ENCODE peak calls at places on chromosomes 1 and 21, in ten cellular contexts. Y is endodermal cell; U is HTR-8/SVneo; L is mesothelial cell of epicardium; D is activated CD8-positive, alpha-beta memory T cell treated with anti-CD3 and anti-CD28 coated beads for 4 hours; E is stomach; B is tibial nerve; G is M059J; H is T1000; N is EL. J is an unnamed sample.

GRCh38 chr1:67680486-67680885 is 4.5 kb upstream of the GADD45A start:
- DNase-seq in E (no peak), Y (no peak), D (no peak), B (no peak), U (no peak), N (peak; percentile 42), G (peak; percentile 37), H (no peak), L (no peak), J (no peak)

GRCh38 chr1:75582725-75583261 is 28.1 kb downstream of the SLC44A5 start:
- DNase-seq in D (no peak), H (no peak), U (no peak), N (no peak), G (peak; percentile 7), Y (no peak), L (no peak), B (no peak), E (no peak), J (no peak)

GRCh38 chr1:14909920-14910466 is 243.6 kb upstream of the TMEM51 start:
- DNase-seq in Y (no peak), N (no peak), G (no peak), H (no peak), D (no peak), L (no peak), U (no peak), E (no peak), B (no peak), J (no peak)

GRCh38 chr1:67607699-67608098 is 77.3 kb upstream of the GADD45A start:
- DNase-seq in G (no peak), D (no peak), H (no peak), U (no peak), Y (peak; percentile 14), N (no peak), E (no peak), L (no peak), B (no peak), J (no peak)

GRCh38 chr1:209643295-209644020 is 8.8 kb downstream of the LAMB3 start:
- DNase-seq in Y (no peak), D (no peak), G (peak; percentile 50), N (no peak), U (no peak), H (no peak), L (no peak), B (no peak), E (no peak), J (no peak)

GRCh38 chr1:90475623-90476022 is 241.5 kb downstream of the BARHL2 start:
- DNase-seq in D (no peak), G (no peak), N (no peak), B (no peak), E (no peak), H (no peak), L (no peak), U (no peak), Y (no peak), J (no peak)

GRCh38 chr21:41481191-41481590 is 26.8 kb downstream of the TMPRSS2 start:
- DNase-seq in H (no peak), G (no peak), N (peak; percentile 72), L (no peak), E (no peak), B (no peak), D (no peak), U (no peak), Y (no peak), J (no peak)

GRCh38 chr1:111596499-111596898 is 23.1 kb upstream of the RAP1A start:
- DNase-seq in L (no peak), N (no peak), H (no peak), D (peak; percentile 44), Y (no peak), B (no peak), E (peak; percentile 36), U (no peak), G (no peak), J (peak; percentile 46)

GRCh38 chr1:236206548-236206947 is 64.2 kb downstream of the GPR137B start:
- DNase-seq in N (no peak), L (no peak), G (no peak), E (no peak), U (no peak), B (no peak), D (no peak), Y (peak; percentile 81), H (no peak), J (no peak)

GRCh38 chr1:170758992-170759391 is 95.1 kb downstream of the PRRX1 start:
- DNase-seq in G (no peak), B (no peak), H (no peak), Y (no peak), D (no peak), N (no peak), L (no peak), E (no peak), U (no peak), J (no peak)

GRCh38 chr1:178389441-178389840 is 107.3 kb downstream of the CLEC20A start:
- DNase-seq in L (no peak), N (peak; percentile 6), G (no peak), B (no peak), Y (no peak), E (no peak), D (no peak), U (no peak), H (no peak), J (no peak)

GRCh38 chr1:108747128-108747827 is 804 bp downstream of the STXBP3 start:
- DNase-seq in L (peak; percentile 70), Y (peak; percentile 88), H (peak; percentile 58), E (peak; percentile 66), B (peak; percentile 56), G (peak; percentile 89), D (peak; percentile 6), N (peak; percentile 89), U (peak; percentile 67), J (no peak)

GRCh38 chr1:228084325-228084724 is 1.8 kb downstream of the ARF1 start:
- DNase-seq in E (no peak), B (no peak), Y (no peak), H (no peak), U (no peak), N (peak; percentile 78), D (no peak), L (no peak), G (peak; percentile 50), J (no peak)

GRCh38 chr1:198771562-198772153 is 132.8 kb downstream of the PTPRC start:
- DNase-seq in D (no peak), Y (no peak), E (no peak), N (peak; percentile 35), U (peak; percentile 26), B (no peak), G (peak; percentile 59), H (no peak), L (no peak), J (no peak)

GRCh38 chr1:1230656-1231399 is 973 bp downstream of the SDF4 start:
- DNase-seq in Y (no peak), H (no peak), G (peak; percentile 61), E (no peak), B (no peak), L (no peak), U (peak; percentile 34), D (no peak), N (peak; percentile 72), J (no peak)

GRCh38 chr1:29698033-29698432 is 461.7 kb downstream of the PTPRU start:
- DNase-seq in E (no peak), B (no peak), N (peak; percentile 73), G (peak; percentile 67), Y (peak; percentile 90), D (no peak), U (peak; percentile 52), L (peak; percentile 52), H (peak; percentile 11), J (no peak)

GRCh38 chr1:99004270-99005141 is at the start of gene PLPPR5:
- DNase-seq in L (peak; percentile 44), B (no peak), U (no peak), E (no peak), G (no peak), Y (peak; percentile 85), N (peak; percentile 42), H (peak; percentile 4), D (no peak), J (no peak)

GRCh38 chr21:29189358-29189757 is 58.9 kb downstream of the MAP3K7CL start:
- DNase-seq in G (peak; percentile 44), N (peak; percentile 52), B (no peak), H (no peak), E (no peak), L (no peak), U (no peak), Y (no peak), D (no peak), J (no peak)

GRCh38 chr1:86154581-86155060 is 2.0 kb downstream of the COL24A1 start:
- DNase-seq in E (no peak), D (no peak), G (peak; percentile 93), L (peak; percentile 41), N (peak; percentile 91), H (peak; percentile 70), B (no peak), U (no peak), Y (peak; percentile 77), J (no peak)

GRCh38 chr1:209565759-209566678 is 17.5 kb upstream of the CAMK1G start:
- DNase-seq in G (peak; percentile 85), B (peak; percentile 71), H (peak; percentile 65), U (peak; percentile 78), N (peak; percentile 83), Y (peak; percentile 98), L (peak; percentile 86), E (peak; percentile 89), D (peak; percentile 47), J (peak; percentile 59)

GRCh38 chr1:172359531-172359991 is 60.9 kb upstream of the C1orf105 start:
- DNase-seq in L (no peak), Y (no peak), B (no peak), N (peak; percentile 70), D (no peak), H (no peak), G (peak; percentile 90), U (no peak), E (no peak), J (no peak)

GRCh38 chr1:26724938-26725337 is 29.1 kb downstream of the ARID1A start:
- DNase-seq in G (no peak), D (no peak), B (no peak), U (no peak), L (no peak), H (no peak), E (no peak), N (no peak), Y (peak; percentile 70), J (no peak)

GRCh38 chr1:24996456-24996855 is 66.4 kb upstream of the RUNX3 start:
- DNase-seq in L (no peak), B (no peak), H (no peak), U (no peak), N (no peak), Y (no peak), D (no peak), E (no peak), G (no peak), J (no peak)

GRCh38 chr1:226064816-226065248 is 2.3 kb downstream of the H3-3A start:
- DNase-seq in H (no peak), N (peak; percentile 62), Y (peak; percentile 60), E (peak; percentile 52), U (peak; percentile 41), G (peak; percentile 57), B (no peak), L (no peak), D (no peak), J (peak; percentile 36)

GRCh38 chr1:204920511-204920910 is 49.8 kb downstream of the NFASC start:
- DNase-seq in G (no peak), N (no peak), L (no peak), B (no peak), Y (peak; percentile 85), H (no peak), U (no peak), E (no peak), D (no peak), J (no peak)

GRCh38 chr1:67308136-67308535 is 463 bp downstream of the IL12RB2 start:
- DNase-seq in U (no peak), D (no peak), L (no peak), G (no peak), Y (peak; percentile 67), B (no peak), H (no peak), E (no peak), N (no peak), J (no peak)

J was measured in CD4-positive, CD25-positive, alpha-beta regulatory T cell.